ENCODE peak calls at places on chromosome 22, in nine cellular contexts. B is KBM-7, E is NAMALWA, D is AG20443, Z is amniotic stem cell, I is T-helper 1 cell, L is iPS DF 6.9, G is NCI-H510A treated with DMSO at 0.1 percent for 48 hours, N is NCI-H1105 treated with DMSO at 0.1 percent for 48 hours. C is an unnamed sample.

GRCh38 chr22:38317995-38318715 is 922 bp upstream of the CSNK1E start:
- DNase-seq in N (no peak), D (peak; percentile 95), G (peak; percentile 60), Z (peak; percentile 94), I (no peak), E (no peak), B (peak; percentile 77), L (no peak), C (no peak)

GRCh38 chr22:23180893-23181762 is 819 bp downstream of the BCR start:
- DNase-seq in E (peak; percentile 24), D (no peak), Z (no peak), I (peak; percentile 28), N (peak; percentile 19), B (no peak), G (no peak), L (no peak), C (no peak)

GRCh38 chr22:35631597-35631996 is 14.5 kb upstream of the MB start:
- DNase-seq in D (no peak), N (peak; percentile 10), L (peak; percentile 60), G (peak; percentile 17), Z (no peak), E (peak; percentile 70), I (no peak), B (peak; percentile 73), C (no peak)

GRCh38 chr22:35070451-35071093 is 4.6 kb downstream of the ISX start:
- DNase-seq in Z (no peak), B (no peak), N (no peak), I (no peak), G (no peak), E (no peak), L (no peak), D (no peak), C (no peak)

GRCh38 chr22:27110985-27111451 is 453.6 kb downstream of the MIAT start:
- DNase-seq in L (no peak), N (no peak), E (no peak), D (peak; percentile 65), G (no peak), I (no peak), Z (no peak), B (no peak), C (no peak)

GRCh38 chr22:33108037-33108436 is 49.9 kb upstream of the SYN3 start:
- DNase-seq in L (no peak), I (no peak), D (no peak), E (no peak), N (no peak), G (no peak), Z (no peak), B (no peak), C (no peak)

GRCh38 chr22:32785636-32786418 is 15.7 kb upstream of the TIMP3 start:
- DNase-seq in L (no peak), N (no peak), Z (no peak), I (no peak), B (no peak), D (no peak), G (no peak), E (no peak), C (no peak)

GRCh38 chr22:20418211-20418788 is 19.3 kb downstream of the SCARF2 start:
- DNase-seq in E (peak; percentile 71), N (peak; percentile 52), G (peak; percentile 56), D (peak; percentile 93), B (peak; percentile 83), Z (peak; percentile 68), I (peak; percentile 71), L (no peak), C (no peak)

GRCh38 chr22:24540470-24540869 is 14.5 kb downstream of the GUCD1 start:
- DNase-seq in N (no peak), I (no peak), L (no peak), E (no peak), D (no peak), G (no peak), B (no peak), Z (no peak), C (no peak)

GRCh38 chr22:36331306-36331911 is 56.4 kb downstream of the MYH9 start:
- DNase-seq in B (peak; percentile 90), Z (peak; percentile 80), I (peak; percentile 71), E (peak; percentile 76), L (peak; percentile 43), G (peak; percentile 88), N (no peak), D (peak; percentile 79), C (no peak)

GRCh38 chr22:49214976-49215375 is 612.7 kb downstream of the BRD1 start:
- DNase-seq in G (no peak), L (no peak), I (no peak), E (no peak), Z (no peak), D (no peak), B (no peak), N (no peak), C (no peak)

GRCh38 chr22:44574057-44574456 is 76.0 kb upstream of the RTL6 start:
- DNase-seq in D (peak; percentile 82), G (no peak), Z (peak; percentile 68), N (no peak), I (no peak), B (no peak), L (no peak), E (no peak), C (no peak)

GRCh38 chr22:31055322-31056159 is 25.6 kb upstream of the SMTN start:
- DNase-seq in G (peak; percentile 34), B (no peak), D (peak; percentile 95), Z (peak; percentile 84), L (no peak), E (no peak), I (no peak), N (no peak), C (no peak)

GRCh38 chr22:40578171-40578570 is 58.3 kb downstream of the MRTFA start:
- DNase-seq in B (no peak), L (no peak), G (no peak), Z (no peak), I (no peak), D (no peak), E (no peak), N (no peak), C (no peak)